ENCODE peak calls at places on chromosome 17, in ten cellular contexts. G, Y, R, F, W, D, S, H, J and C are unnamed samples.

GRCh38 chr17:8900626-8901585 is 33.4 kb upstream of the PIK3R6 start:
- DNase-seq in S (no peak), W (no peak), D (no peak), R (peak), H (no peak), J (no peak), F (no peak), Y (no peak), G (no peak), C (no peak)

GRCh38 chr17:46766493-46767491 is 51.7 kb downstream of the WNT3 start:
- DNase-seq in Y (no peak), F (no peak), W (no peak), S (no peak), D (no peak), H (no peak), G (no peak), J (no peak), R (no peak), C (no peak)

GRCh38 chr17:74373838-74374606 is 6.7 kb downstream of the GPR142 start:
- DNase-seq in Y (no peak), S (no peak), W (no peak), D (no peak), F (peak), J (no peak), H (no peak), R (no peak), G (no peak), C (no peak)

GRCh38 chr17:73591278-73592078 is 52.8 kb downstream of the SDK2 start:
- DNase-seq in J (no peak), D (no peak), W (no peak), S (no peak), G (no peak), R (no peak), Y (no peak), F (no peak), H (no peak), C (no peak)

GRCh38 chr17:15955793-15956541 is 11.0 kb downstream of the ADORA2B start:
- DNase-seq in F (peak), Y (no peak), D (no peak), H (peak), R (peak), J (no peak), W (no peak), G (no peak), S (no peak), C (peak)

GRCh38 chr17:52170963-52171572 is 12.6 kb upstream of the CA10 start:
- DNase-seq in H (no peak), S (peak), G (no peak), Y (no peak), J (no peak), D (no peak), W (peak), R (peak), F (peak), C (no peak)

GRCh38 chr17:44011876-44012275 is 2.9 kb downstream of the TMEM101 start:
- DNase-seq in J (no peak), R (no peak), G (no peak), S (no peak), Y (no peak), D (no peak), H (no peak), F (no peak), W (no peak), C (no peak)

GRCh38 chr17:19003543-19003965 is 1.0 kb downstream of the FAM83G start:
- DNase-seq in R (peak), F (no peak), D (no peak), W (no peak), G (no peak), H (no peak), J (peak), Y (no peak), S (no peak), C (peak)

GRCh38 chr17:58176200-58176599 is 9.4 kb downstream of the OR4D2 start:
- DNase-seq in Y (peak), S (peak), J (peak), G (no peak), H (no peak), D (no peak), R (peak), W (peak), F (no peak), C (peak)

GRCh38 chr17:58332720-58333395 is 4.3 kb upstream of the TSPOAP1 start:
- DNase-seq in J (no peak), D (no peak), G (no peak), H (no peak), Y (no peak), W (no peak), F (no peak), R (no peak), S (no peak), C (no peak)

GRCh38 chr17:37361543-37361942 is 14.2 kb upstream of the C17orf78 start:
- DNase-seq in D (no peak), Y (no peak), J (no peak), S (no peak), F (peak), G (no peak), H (no peak), R (no peak), W (no peak), C (no peak)

GRCh38 chr17:66676421-66676820 is 158.5 kb upstream of the CACNG5 start:
- DNase-seq in D (no peak), J (no peak), G (no peak), H (no peak), W (no peak), Y (no peak), R (no peak), S (peak), F (no peak), C (no peak)

GRCh38 chr17:28755486-28755885 is 11.7 kb downstream of the TRAF4 start:
- DNase-seq in H (no peak), S (no peak), J (no peak), G (no peak), R (no peak), D (no peak), F (no peak), W (no peak), Y (peak), C (peak)

GRCh38 chr17:42097691-42098661 is at the start of gene ZNF385C:
- DNase-seq in W (no peak), J (no peak), D (no peak), F (peak), S (no peak), G (no peak), R (peak), Y (no peak), H (no peak), C (no peak)

GRCh38 chr17:31907342-31907975 is 6.0 kb upstream of the UTP6 start:
- DNase-seq in D (peak), G (peak), J (peak), H (peak), S (peak), Y (peak), W (peak), F (no peak), R (no peak), C (peak)

GRCh38 chr17:40121886-40122465 is at the start of gene MSL1:
- DNase-seq in G (no peak), W (peak), Y (peak), J (peak), R (peak), D (no peak), S (no peak), H (peak), F (peak), C (peak)

GRCh38 chr17:55734128-55734781 is 11.6 kb upstream of the TMEM100 start:
- DNase-seq in D (no peak), S (peak), F (peak), G (no peak), W (no peak), Y (no peak), J (peak), H (no peak), R (peak), C (no peak)

GRCh38 chr17:37225458-37225857 is 150.3 kb upstream of the C17orf78 start:
- DNase-seq in F (no peak), R (peak), G (no peak), H (no peak), S (no peak), J (no peak), Y (no peak), W (no peak), D (no peak), C (no peak)

GRCh38 chr17:81417879-81418709 is 22.8 kb downstream of the BAHCC1 start:
- DNase-seq in Y (no peak), R (no peak), W (no peak), D (no peak), F (no peak), S (no peak), G (no peak), J (no peak), H (no peak), C (no peak)
- H3K4me3 ChIP-seq in Y (no peak), R (no peak), W (no peak), D (no peak), F (no peak), S (no peak), G (no peak), J (no peak), H (no peak), C (no peak)

GRCh38 chr17:77641718-77642117 is 316.8 kb upstream of the TNRC6C start:
- DNase-seq in Y (no peak), D (no peak), F (no peak), J (no peak), S (no peak), G (no peak), H (no peak), W (no peak), R (no peak), C (no peak)

GRCh38 chr17:77647531-77647930 is 311.0 kb upstream of the TNRC6C start:
- DNase-seq in J (no peak), D (no peak), W (no peak), S (no peak), R (no peak), H (peak), G (no peak), Y (no peak), F (no peak), C (no peak)

GRCh38 chr17:77644181-77644972 is 314.1 kb upstream of the TNRC6C start:
- DNase-seq in W (no peak), F (peak), J (no peak), Y (no peak), R (no peak), S (no peak), D (no peak), H (no peak), G (no peak), C (no peak)

GRCh38 chr17:77645441-77646430 is 312.8 kb upstream of the TNRC6C start:
- DNase-seq in D (peak), W (peak), R (peak), Y (no peak), S (no peak), F (peak), J (no peak), G (no peak), H (no peak), C (no peak)

GRCh38 chr17:77644981-77645380 is 313.5 kb upstream of the TNRC6C start:
- DNase-seq in D (no peak), Y (no peak), F (peak), H (no peak), J (no peak), S (no peak), R (peak), G (no peak), W (no peak), C (no peak)
- TF ChIP-seq CTCF in D (no peak), Y (no peak), F (peak), H (no peak), J (no peak), S (no peak), R (peak), G (no peak), W (no peak), C (no peak)

DNA sequence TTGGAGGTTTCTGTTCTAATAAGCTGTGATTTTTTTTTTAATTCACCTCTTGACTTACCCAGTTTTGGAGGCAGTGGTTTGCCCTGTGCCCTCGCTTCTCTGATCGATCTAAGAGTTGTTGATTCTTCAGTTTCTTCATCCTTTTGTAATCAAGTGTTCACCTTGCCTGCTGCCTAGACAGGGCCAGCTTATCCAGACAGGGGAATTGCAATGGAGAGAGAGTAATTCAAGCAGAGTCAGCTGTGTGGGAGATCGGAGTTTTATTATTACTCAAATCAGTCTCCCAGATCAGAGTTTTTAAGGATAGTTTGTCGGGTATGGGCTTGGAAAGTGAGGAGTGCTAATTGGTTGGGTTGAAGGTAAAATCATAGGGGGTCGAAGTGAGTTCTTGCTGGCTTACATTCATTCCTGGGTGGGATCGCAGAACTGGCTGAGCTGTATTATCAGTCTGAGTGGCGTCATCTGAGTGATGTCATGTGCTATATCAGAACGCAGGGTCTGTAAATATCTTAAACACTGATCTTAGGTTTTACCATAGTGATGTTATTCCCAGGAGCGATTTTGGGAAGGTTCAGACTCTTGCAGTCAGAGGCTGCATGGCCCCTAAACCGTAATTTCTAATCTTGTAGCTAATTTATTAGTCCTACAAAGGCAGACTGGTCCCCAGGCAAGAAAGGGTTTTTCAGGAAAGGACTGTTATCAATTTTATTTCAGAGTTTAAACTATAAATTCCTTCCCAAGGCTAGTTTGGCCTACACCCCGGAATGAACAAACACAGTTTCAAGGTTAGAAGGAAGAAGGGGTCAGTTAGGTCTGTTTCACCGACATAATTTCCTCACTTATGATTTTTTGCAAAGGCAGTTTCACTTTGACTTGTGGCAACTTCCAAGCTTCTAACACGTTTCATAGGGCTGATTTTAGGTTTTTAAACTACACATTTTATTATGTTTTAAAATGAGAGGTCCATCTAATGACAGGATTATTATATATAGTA is 21.5 kb upstream of the KCNJ16 start:
- DNase-seq in J (peak), G (no peak), W (no peak), F (no peak), Y (no peak), D (no peak), H (no peak), R (no peak), S (peak), C (peak)
- H3K4me3 ChIP-seq in J (peak), G (no peak), W (peak), F (no peak), Y (no peak), D (no peak), H (no peak), R (no peak), S (no peak), C (peak)

DNA sequence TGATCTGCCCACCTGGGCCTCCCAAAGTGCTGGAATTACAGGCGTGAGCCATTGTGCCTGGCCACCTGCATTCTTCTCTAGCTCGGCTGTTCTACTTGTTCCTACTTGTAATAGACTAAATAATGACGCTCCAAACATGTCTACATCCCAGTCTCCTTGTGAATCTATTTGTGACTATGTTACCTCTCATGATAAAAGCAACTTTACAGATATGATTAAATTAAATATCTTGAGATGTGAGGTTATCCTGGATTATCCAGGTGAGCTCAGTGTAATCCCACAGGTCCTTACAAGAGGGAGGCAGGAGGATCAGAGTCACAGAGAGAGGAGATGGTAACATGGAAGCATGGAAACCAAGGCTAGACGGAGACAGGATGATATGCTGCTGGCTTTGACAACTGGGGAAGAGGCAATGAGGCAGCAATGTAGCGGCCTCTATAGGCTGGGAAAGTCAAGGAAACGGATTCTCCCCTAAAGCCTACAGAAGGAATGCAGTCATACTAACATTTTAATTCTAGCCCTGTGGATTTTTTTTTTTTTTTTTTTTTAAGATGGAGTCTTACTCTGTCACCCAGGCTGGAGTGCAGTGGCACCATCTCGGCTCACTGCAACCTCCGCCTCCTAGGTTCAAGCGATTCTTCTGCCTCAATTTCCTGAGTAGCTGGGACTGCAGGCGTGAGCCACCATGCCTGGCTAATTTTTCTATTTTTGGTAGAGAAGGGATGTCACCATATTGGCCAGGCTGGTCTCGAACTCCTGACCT is 5.0 kb upstream of the LASP1 start:
- DNase-seq in H (no peak), W (peak), S (peak), J (no peak), R (peak), Y (peak), D (no peak), F (no peak), G (no peak), C (peak)
- TF ChIP-seq CTCF in H (no peak), W (peak), S (peak), J (peak), R (peak), Y (peak), D (peak), F (peak), G (peak), C (peak)

GRCh38 chr17:45222994-45223540 is 1.4 kb downstream of the FMNL1 start:
- DNase-seq in W (no peak), S (no peak), D (no peak), J (no peak), F (peak), G (no peak), R (no peak), H (no peak), Y (no peak), C (no peak)
- H3K4me3 ChIP-seq in W (peak), S (no peak), D (no peak), J (no peak), F (no peak), G (no peak), R (peak), H (peak), Y (no peak), C (peak)

GRCh38 chr17:4936436-4936835 is 3.4 kb downstream of the SLC25A11 start:
- DNase-seq in S (no peak), F (no peak), J (no peak), Y (no peak), G (no peak), H (no peak), W (no peak), R (no peak), D (no peak), C (no peak)

GRCh38 chr17:4932756-4933155 is 679 bp downstream of the GP1BA start:
- DNase-seq in J (no peak), S (no peak), F (no peak), G (no peak), D (no peak), W (no peak), H (no peak), R (no peak), Y (no peak), C (no peak)

GRCh38 chr17:4933646-4934045 is 1.6 kb downstream of the GP1BA start:
- DNase-seq in H (no peak), F (no peak), D (no peak), W (no peak), G (no peak), J (no peak), R (no peak), Y (no peak), S (no peak), C (no peak)

GRCh38 chr17:4935650-4936049 is 3.6 kb downstream of the GP1BA start:
- DNase-seq in F (no peak), D (no peak), J (no peak), G (no peak), R (no peak), S (no peak), H (no peak), Y (no peak), W (no peak), C (no peak)

GRCh38 chr17:4934173-4934979 is 2.3 kb downstream of the GP1BA start:
- DNase-seq in D (no peak), R (peak), S (peak), G (no peak), H (no peak), J (peak), W (peak), F (peak), Y (peak), C (peak)
- TF ChIP-seq CTCF in D (peak), R (peak), S (peak), G (peak), H (no peak), J (peak), W (peak), F (peak), Y (peak), C (peak)

DNA sequence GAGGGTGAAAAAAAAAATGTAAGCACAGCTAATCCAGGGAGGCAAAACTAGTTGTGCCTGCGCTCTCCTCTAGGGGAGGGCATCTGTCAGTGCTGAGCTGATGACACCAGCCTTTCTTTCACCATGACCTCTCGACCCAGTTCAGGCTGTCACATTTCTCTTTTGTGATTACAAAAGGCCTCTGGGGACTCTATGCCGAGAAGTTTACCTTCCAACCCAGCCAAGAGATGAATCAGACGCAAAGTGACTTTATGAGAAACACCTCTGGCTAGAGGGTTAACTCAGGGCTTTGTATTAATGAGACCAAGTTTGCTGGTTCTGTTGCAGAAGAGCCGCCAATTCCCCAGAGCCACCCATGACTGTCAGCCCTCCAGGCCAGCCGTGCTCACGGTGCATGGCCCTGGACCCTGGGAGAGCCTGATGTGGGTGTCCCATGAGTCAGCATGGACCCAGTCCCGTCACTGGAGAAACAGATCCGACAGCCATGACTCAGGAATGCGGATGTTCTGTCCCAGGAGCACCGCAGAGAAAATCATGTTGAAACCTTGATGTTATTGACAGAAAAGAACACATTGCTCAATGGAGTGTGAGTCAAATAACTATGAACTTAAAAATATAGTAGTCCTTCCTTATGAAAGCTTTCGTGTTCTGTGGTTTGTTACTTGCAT is 437.2 kb downstream of the HS3ST3B1 start:
- DNase-seq in R (peak), F (peak), D (peak), Y (peak), G (peak), H (peak), S (peak), W (peak), J (peak), C (peak)
- H3K4me3 ChIP-seq in R (no peak), F (no peak), D (no peak), Y (no peak), G (no peak), H (no peak), S (no peak), W (no peak), J (peak), C (no peak)

DNA sequence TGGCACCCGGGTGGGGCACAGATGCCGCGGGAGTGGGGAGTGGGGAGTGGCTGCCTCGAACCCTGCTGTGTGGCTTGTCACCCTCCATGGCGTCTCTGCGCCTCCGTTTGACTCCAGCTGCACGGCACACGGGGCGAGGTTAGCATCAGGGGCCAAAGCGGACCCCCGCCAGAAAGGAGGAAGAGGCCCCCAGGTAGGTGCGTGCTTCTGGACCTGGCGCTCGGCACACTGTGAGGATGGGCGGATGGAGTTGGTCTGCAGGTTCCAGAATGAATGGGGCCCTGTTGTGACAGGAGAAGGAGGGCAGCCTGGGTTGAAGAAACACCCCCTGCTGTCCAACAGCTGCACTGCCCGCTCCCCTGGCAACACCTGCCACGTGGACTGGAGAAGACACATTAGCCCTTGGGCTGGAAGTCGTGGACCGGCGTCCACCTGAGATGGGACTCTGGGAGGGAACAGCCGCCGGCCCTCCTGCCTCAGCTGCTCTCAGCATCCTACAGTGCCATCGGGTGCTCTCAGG is 9.4 kb upstream of the FASN start:
- DNase-seq in G (no peak), F (peak), H (peak), W (no peak), S (no peak), J (no peak), R (peak), Y (no peak), D (no peak), C (no peak)
- TF ChIP-seq CTCF in G (peak), F (peak), H (no peak), W (peak), S (peak), J (no peak), R (peak), Y (peak), D (peak), C (peak)

GRCh38 chr17:78314683-78315354 is 45.1 kb downstream of the SOCS3 start:
- DNase-seq in R (peak), H (no peak), G (no peak), W (no peak), D (no peak), S (peak), J (no peak), Y (no peak), F (no peak), C (no peak)
- H3K4me3 ChIP-seq in R (peak), H (no peak), G (no peak), W (no peak), D (no peak), S (no peak), J (no peak), Y (no peak), F (no peak), C (no peak)